ENCODE peak calls at places on chromosomes 4 and X, in five cellular contexts. One of them, this sample, is unnamed.
A peak's percentile ranks its signal among the peaks of the same experiment; 100 is the strongest.

GRCh38 chr4:70994069-70994366 is 569 bp downstream of the DCK start:
- DNase-seq in nephron progenitor cell: no peak
- DNase-seq in fibroblast of villous mesenchyme: no peak
- DNase-seq in EL: no peak
- DNase-seq in spleen: no peak
- DNase-seq in this sample: peak; percentile 83

GRCh38 chrX:21728276-21728968 is 29.5 kb downstream of the SMPX start:
- DNase-seq in fibroblast of villous mesenchyme: no peak
- DNase-seq in EL: no peak
- DNase-seq in spleen: no peak
- DNase-seq in nephron progenitor cell: no peak
- DNase-seq in this sample: no peak

GRCh38 chr4:183200453-183200852 is 101.4 kb downstream of the WWC2 start:
- DNase-seq in fibroblast of villous mesenchyme: peak; percentile 71
- DNase-seq in nephron progenitor cell: no peak
- DNase-seq in EL: peak; percentile 91
- DNase-seq in spleen: no peak
- DNase-seq in this sample: no peak

GRCh38 chr4:169612869-169613859 is 781 bp upstream of the NEK1 start:
- DNase-seq in nephron progenitor cell: peak; percentile 70
- DNase-seq in EL: peak; percentile 80
- DNase-seq in fibroblast of villous mesenchyme: peak; percentile 85
- DNase-seq in spleen: peak; percentile 79
- DNase-seq in this sample: peak; percentile 89

GRCh38 chr4:40572692-40573287 is 56.9 kb downstream of the RBM47 start:
- DNase-seq in fibroblast of villous mesenchyme: no peak
- DNase-seq in spleen: no peak
- DNase-seq in EL: no peak
- DNase-seq in nephron progenitor cell: no peak
- DNase-seq in this sample: no peak

GRCh38 chr4:186137193-186137792 is 32.8 kb downstream of the FAM149A start:
- DNase-seq in EL: peak; percentile 13
- DNase-seq in spleen: no peak
- DNase-seq in nephron progenitor cell: no peak
- DNase-seq in fibroblast of villous mesenchyme: peak; percentile 25
- DNase-seq in this sample: no peak

GRCh38 chr4:6221851-6222760 is 21.8 kb upstream of the JAKMIP1 start:
- DNase-seq in EL: no peak
- DNase-seq in spleen: peak; percentile 73
- DNase-seq in nephron progenitor cell: peak; percentile 83
- DNase-seq in fibroblast of villous mesenchyme: peak; percentile 7
- DNase-seq in this sample: peak; percentile 72

GRCh38 chrX:42247241-42247640 is 323.9 kb upstream of the CASK start:
- DNase-seq in EL: no peak
- DNase-seq in fibroblast of villous mesenchyme: peak; percentile 58
- DNase-seq in nephron progenitor cell: no peak
- DNase-seq in spleen: no peak
- DNase-seq in this sample: no peak

GRCh38 chrX:53374222-53374820 is 48.1 kb downstream of the SMC1A start:
- DNase-seq in spleen: no peak
- DNase-seq in EL: peak; percentile 19
- DNase-seq in fibroblast of villous mesenchyme: no peak
- DNase-seq in nephron progenitor cell: no peak
- DNase-seq in this sample: no peak

GRCh38 chr4:27429260-27429970 is 568.8 kb downstream of the STIM2 start:
- DNase-seq in nephron progenitor cell: no peak
- DNase-seq in EL: peak; percentile 47
- DNase-seq in fibroblast of villous mesenchyme: peak; percentile 16
- DNase-seq in spleen: no peak
- DNase-seq in this sample: no peak

GRCh38 chr4:110139106-110139505 is 59.3 kb downstream of the ELOVL6 start:
- DNase-seq in nephron progenitor cell: no peak
- DNase-seq in fibroblast of villous mesenchyme: no peak
- DNase-seq in spleen: no peak
- DNase-seq in EL: no peak
- DNase-seq in this sample: no peak

GRCh38 chrX:155819966-155820491 is 61.1 kb upstream of the VAMP7 start:
- DNase-seq in nephron progenitor cell: peak; percentile 44
- DNase-seq in spleen: no peak
- DNase-seq in fibroblast of villous mesenchyme: peak; percentile 82
- DNase-seq in EL: peak; percentile 76
- DNase-seq in this sample: no peak

GRCh38 chr4:1008840-1009646 is 2.4 kb upstream of the FGFRL1 start:
- DNase-seq in spleen: peak; percentile 93
- DNase-seq in fibroblast of villous mesenchyme: no peak
- DNase-seq in nephron progenitor cell: no peak
- DNase-seq in EL: peak; percentile 16
- DNase-seq in this sample: no peak

GRCh38 chr4:101049549-101050001 is 297.8 kb downstream of the PPP3CA start:
- DNase-seq in nephron progenitor cell: no peak
- DNase-seq in fibroblast of villous mesenchyme: no peak
- DNase-seq in spleen: no peak
- DNase-seq in EL: no peak
- DNase-seq in this sample: no peak

GRCh38 chr4:158625544-158625943 is 46.1 kb downstream of the C4orf46 start:
- DNase-seq in fibroblast of villous mesenchyme: no peak
- DNase-seq in spleen: no peak
- DNase-seq in EL: no peak
- DNase-seq in nephron progenitor cell: no peak
- DNase-seq in this sample: no peak

GRCh38 chr4:87734936-87735335 is 64.4 kb upstream of the IBSP start:
- DNase-seq in EL: no peak
- DNase-seq in spleen: no peak
- DNase-seq in fibroblast of villous mesenchyme: no peak
- DNase-seq in nephron progenitor cell: no peak
- DNase-seq in this sample: no peak

GRCh38 chr4:183380901-183381300 is 58.7 kb upstream of the CLDN24 start:
- DNase-seq in fibroblast of villous mesenchyme: no peak
- DNase-seq in spleen: no peak
- DNase-seq in nephron progenitor cell: no peak
- DNase-seq in EL: no peak
- DNase-seq in this sample: no peak

GRCh38 chr4:140019619-140020367 is 134.2 kb downstream of the MAML3 start:
- DNase-seq in nephron progenitor cell: no peak
- DNase-seq in fibroblast of villous mesenchyme: peak; percentile 9
- DNase-seq in spleen: no peak
- DNase-seq in EL: no peak
- DNase-seq in this sample: no peak

GRCh38 chrX:110402091-110402854 is 43.6 kb downstream of the RTL9 start:
- DNase-seq in EL: peak; percentile 92
- DNase-seq in fibroblast of villous mesenchyme: peak; percentile 73
- DNase-seq in nephron progenitor cell: no peak
- DNase-seq in spleen: no peak
- DNase-seq in this sample: peak; percentile 86

GRCh38 chr4:137376312-137376711 is 156.0 kb downstream of the PCDH18 start:
- DNase-seq in fibroblast of villous mesenchyme: peak; percentile 51
- DNase-seq in EL: no peak
- DNase-seq in spleen: no peak
- DNase-seq in nephron progenitor cell: no peak
- DNase-seq in this sample: no peak

GRCh38 chr4:38179690-38180299 is 219.6 kb downstream of the PTTG2 start:
- DNase-seq in spleen: peak; percentile 86
- DNase-seq in nephron progenitor cell: peak; percentile 79
- DNase-seq in EL: peak; percentile 70
- DNase-seq in fibroblast of villous mesenchyme: peak; percentile 77
- DNase-seq in this sample: peak; percentile 88

GRCh38 chr4:26235500-26235899 is 85.3 kb upstream of the RBPJ start:
- DNase-seq in fibroblast of villous mesenchyme: peak; percentile 62
- DNase-seq in spleen: no peak
- DNase-seq in EL: peak; percentile 90
- DNase-seq in nephron progenitor cell: no peak
- DNase-seq in this sample: peak; percentile 92

GRCh38 chr4:131764730-131765129 is 1384.4 kb upstream of the PCDH10 start:
- DNase-seq in nephron progenitor cell: no peak
- DNase-seq in spleen: peak; percentile 68
- DNase-seq in EL: no peak
- DNase-seq in fibroblast of villous mesenchyme: no peak
- DNase-seq in this sample: peak; percentile 73

GRCh38 chr4:168449740-168450442 is 30.4 kb downstream of the DDX60L start:
- DNase-seq in fibroblast of villous mesenchyme: peak; percentile 98
- DNase-seq in EL: peak; percentile 87
- DNase-seq in spleen: no peak
- DNase-seq in nephron progenitor cell: no peak
- DNase-seq in this sample: no peak

This sample was measured in posterior vena cava.